ENCODE peak calls at places on chromosomes 12 and 14, in four cellular contexts. H is pancreas, K is IMR-90, S is mucosa of descending colon. V is an unnamed sample.
A peak's percentile ranks its signal among the peaks of the same experiment; 100 is the strongest.

GRCh38 chr14:105315211-105315721 is 718 bp downstream of the PACS2 start:
- DNase-seq in H (peak; percentile 53), S (peak; percentile 72), K (no peak), V (no peak)

GRCh38 chr14:40697221-40697620 is 909.5 kb upstream of the LRFN5 start:
- DNase-seq in H (no peak), S (no peak), K (no peak), V (no peak)

GRCh38 chr14:75274899-75275569 is 3.6 kb upstream of the FOS start:
- DNase-seq in K (peak; percentile 96), S (peak; percentile 71), H (peak; percentile 76), V (peak; percentile 53)

GRCh38 chr12:64937466-64937865 is 113.0 kb downstream of the TBC1D30 start:
- DNase-seq in S (no peak), K (no peak), H (no peak), V (no peak)

GRCh38 chr12:84856156-84856900 is 56.3 kb downstream of the SLC6A15 start:
- DNase-seq in H (no peak), K (no peak), S (no peak), V (peak; percentile 73)

GRCh38 chr12:133010657-133011297 is 24.6 kb downstream of the ZNF26 start:
- DNase-seq in K (no peak), H (no peak), S (no peak), V (no peak)

GRCh38 chr14:74863274-74863673 is 12.7 kb downstream of the PROX2 start:
- DNase-seq in S (no peak), H (peak; percentile 38), K (no peak), V (no peak)

GRCh38 chr14:94330857-94331256 is 7.7 kb upstream of the SERPINA6 start:
- DNase-seq in H (no peak), S (no peak), K (no peak), V (no peak)

GRCh38 chr14:37139710-37140109 is 32.7 kb downstream of the SLC25A21 start:
- DNase-seq in S (no peak), K (no peak), H (no peak), V (no peak)

GRCh38 chr12:7929069-7929792 is 6.8 kb downstream of the SLC2A3 start:
- DNase-seq in H (no peak), S (no peak), K (no peak), V (no peak)

GRCh38 chr14:100004392-100004791 is 60.8 kb upstream of the EVL start:
- DNase-seq in K (no peak), H (no peak), S (no peak), V (no peak)

GRCh38 chr12:113231275-113232231 is 10.3 kb downstream of the TPCN1 start:
- DNase-seq in S (no peak), H (no peak), K (peak; percentile 46), V (peak; percentile 81)

GRCh38 chr12:132024758-132025157 is 75.0 kb downstream of the EP400 start:
- DNase-seq in S (no peak), H (no peak), K (no peak), V (no peak)

GRCh38 chr12:88958961-88959360 is 378.7 kb upstream of the KITLG start:
- DNase-seq in S (no peak), H (no peak), K (no peak), V (no peak)

GRCh38 chr14:104677506-104678332 is 11.7 kb upstream of the INF2 start:
- DNase-seq in S (peak; percentile 72), K (peak; percentile 81), H (peak; percentile 71), V (no peak)

GRCh38 chr12:59066445-59066844 is 146.1 kb upstream of the LRIG3 start:
- DNase-seq in K (no peak), H (no peak), S (no peak), V (peak; percentile 89)

GRCh38 chr12:118189761-118190181 is 53.8 kb downstream of the PEBP1 start:
- DNase-seq in S (no peak), K (peak; percentile 82), H (peak; percentile 38), V (peak; percentile 33)

GRCh38 chr14:28635387-28635786 is 131.2 kb upstream of the FOXG1 start:
- DNase-seq in H (no peak), S (no peak), K (peak; percentile 16), V (no peak)

GRCh38 chr14:99995700-99996356 is 69.4 kb upstream of the EVL start:
- DNase-seq in S (peak; percentile 91), H (peak; percentile 56), K (peak; percentile 54), V (no peak)

GRCh38 chr12:46372131-46372851 is at the start of gene SLC38A2:
- DNase-seq in H (peak; percentile 98), K (peak; percentile 90), S (peak; percentile 99), V (no peak)

GRCh38 chr14:102279688-102280348 is 25.1 kb downstream of the MOK start:
- DNase-seq in H (peak; percentile 23), K (peak; percentile 100), S (no peak), V (peak; percentile 99)

GRCh38 chr14:104979758-104980591 is 1.8 kb upstream of the AHNAK2 start:
- DNase-seq in H (peak; percentile 84), S (no peak), K (peak; percentile 38), V (no peak)

GRCh38 chr14:101516401-101516800 is 44.9 kb upstream of the DIO3 start:
- DNase-seq in S (no peak), H (no peak), K (no peak), V (no peak)

GRCh38 chr14:63454436-63454835 is 88.7 kb downstream of the PPP2R5E start:
- DNase-seq in K (no peak), H (no peak), S (no peak), V (no peak)
- H3K4me1 ChIP-seq in K (peaks cover 3% of the 10 kb centered on the region), H (peaks cover 5% of the 10 kb centered on the region), S (no peaks in the 10 kb centered on the region), V (peaks cover 3% of the 10 kb centered on the region)

DNA sequence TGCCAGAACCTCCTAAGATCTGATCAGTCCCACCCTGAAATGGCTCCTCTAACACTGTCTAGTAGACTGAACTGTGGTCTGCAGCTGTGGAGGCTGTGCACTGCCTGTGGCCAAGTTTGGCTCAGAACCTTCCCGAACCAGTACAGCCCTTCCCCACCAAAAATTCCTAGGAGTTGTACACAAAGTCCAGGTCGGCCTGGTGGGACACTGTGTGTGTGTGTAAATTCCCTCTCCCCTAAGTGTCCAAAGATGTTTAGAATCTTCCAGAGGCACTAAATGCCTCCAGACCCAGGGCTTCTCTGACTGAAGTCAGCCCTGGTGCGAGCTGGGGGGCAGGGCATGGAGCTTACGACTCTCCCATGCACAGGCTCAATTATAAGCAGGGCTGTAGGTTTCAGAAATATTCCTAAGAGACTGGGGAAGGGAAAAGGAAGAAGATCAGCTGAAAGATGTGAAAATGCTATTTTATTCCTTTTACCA is 107.0 kb upstream of the ATF7IP start:
- DNase-seq in K (peak; percentile 7), S (peak; percentile 34), H (peak; percentile 42), V (no peak)
- H3K4me1 ChIP-seq in K (peaks cover 18% of the 10 kb centered on the region), S (peaks cover 10% of the 10 kb centered on the region), H (peaks cover 16% of the 10 kb centered on the region), V (peaks cover 27% of the 10 kb centered on the region)

DNA sequence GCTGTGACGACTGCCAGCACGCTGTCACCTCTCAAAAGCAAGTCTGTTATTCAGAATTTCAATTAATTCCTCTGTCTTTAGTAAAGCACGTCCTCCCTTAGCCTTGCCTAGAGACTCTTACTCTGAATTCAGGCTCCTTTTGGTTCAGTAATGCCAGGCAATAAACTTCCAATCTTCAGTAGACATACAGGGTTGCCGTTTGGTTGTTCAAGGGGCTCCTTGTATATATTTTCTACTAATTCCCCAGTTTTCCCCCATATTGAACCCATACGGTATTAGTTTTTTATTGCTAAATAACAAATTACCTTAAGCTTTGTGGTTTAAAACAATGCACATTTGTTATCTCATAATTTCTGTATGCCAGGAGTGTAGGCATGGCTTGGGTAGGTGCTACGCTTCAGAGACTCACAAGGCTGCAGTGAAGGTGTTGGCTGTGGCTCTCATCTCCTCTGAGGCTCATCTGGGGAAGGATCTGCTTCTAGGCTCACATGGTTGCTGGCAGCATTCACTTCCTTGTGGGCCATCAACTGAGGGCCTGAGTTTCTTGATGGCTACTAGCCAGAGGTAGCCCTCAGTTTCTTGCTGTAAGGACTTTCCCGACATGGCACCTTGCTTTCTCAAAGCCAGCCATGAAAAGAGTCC is 7.3 kb upstream of the CLECL1 start:
- DNase-seq in H (no peak), S (no peak), K (no peak), V (peak; percentile 13)
- H3K4me1 ChIP-seq in H (no peaks in the 10 kb centered on the region), S (peaks cover 7% of the 10 kb centered on the region), K (no peaks in the 10 kb centered on the region), V (no peaks in the 10 kb centered on the region)

GRCh38 chr14:64696355-64696844 is 7.8 kb upstream of the PLEKHG3 start:
- DNase-seq in K (no peak), H (no peak), S (no peak), V (no peak)

GRCh38 chr14:64693766-64694165 is 10.5 kb upstream of the PLEKHG3 start:
- DNase-seq in H (no peak), K (no peak), S (no peak), V (no peak)

GRCh38 chr14:64692189-64692588 is 12.0 kb upstream of the PLEKHG3 start:
- DNase-seq in S (no peak), K (no peak), H (no peak), V (no peak)

GRCh38 chr14:64692597-64693350 is 11.4 kb upstream of the PLEKHG3 start:
- DNase-seq in H (no peak), K (no peak), S (peak; percentile 83), V (no peak)

DNA sequence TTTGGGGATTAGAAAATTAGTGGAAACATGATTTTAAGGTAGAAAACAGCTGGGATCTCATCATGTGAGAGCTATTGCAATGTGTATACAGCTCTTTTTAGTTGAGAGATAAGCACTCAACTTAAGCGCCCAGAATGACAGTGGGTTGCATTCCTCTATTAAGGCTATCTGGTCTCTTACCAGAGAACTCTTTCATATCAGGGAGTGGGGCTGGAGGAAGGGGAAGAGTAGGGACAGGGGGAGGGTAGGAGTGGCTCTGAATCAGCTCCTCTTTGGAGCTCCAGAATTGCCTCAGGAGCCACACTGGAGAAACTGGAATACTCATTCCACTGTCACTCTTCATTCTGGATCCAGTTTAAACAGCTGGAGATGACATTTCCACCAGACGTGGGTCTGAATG is 9.2 kb upstream of the PLEKHG3 start:
- DNase-seq in H (no peak), K (no peak), S (no peak), V (no peak)
- H3K4me1 ChIP-seq in H (peaks cover 4% of the 10 kb centered on the region), K (no peaks in the 10 kb centered on the region), S (peaks cover 41% of the 10 kb centered on the region), V (no peaks in the 10 kb centered on the region)

GRCh38 chr14:77319416-77319815 is 1.3 kb downstream of the POMT2 start:
- DNase-seq in K (no peak), H (no peak), S (no peak), V (no peak)
- H3K4me1 ChIP-seq in K (peaks cover 8% of the 10 kb centered on the region), H (peaks cover 6% of the 10 kb centered on the region), S (peaks cover 23% of the 10 kb centered on the region), V (peaks cover 9% of the 10 kb centered on the region)

GRCh38 chr14:72451081-72451972 is 442.6 kb downstream of the DPF3 start:
- DNase-seq in S (peak; percentile 17), K (no peak), H (peak; percentile 20), V (no peak)

GRCh38 chr14:72450473-72451044 is 443.3 kb downstream of the DPF3 start:
- DNase-seq in H (no peak), S (no peak), K (no peak), V (no peak)

GRCh38 chr14:72444701-72445100 is 449.2 kb downstream of the DPF3 start:
- DNase-seq in H (no peak), S (no peak), K (peak; percentile 13), V (no peak)

GRCh38 chr14:72443991-72444431 is 449.9 kb downstream of the DPF3 start:
- DNase-seq in H (no peak), S (peak; percentile 19), K (no peak), V (no peak)

GRCh38 chr14:72448212-72448611 is 445.7 kb downstream of the DPF3 start:
- DNase-seq in K (no peak), S (no peak), H (no peak), V (no peak)
- H3K4me1 ChIP-seq in K (no peaks in the 10 kb centered on the region), S (no peaks in the 10 kb centered on the region), H (no peaks in the 10 kb centered on the region), V (no peaks in the 10 kb centered on the region)

GRCh38 chr12:79925492-79925891 is 9.4 kb downstream of the PPP1R12A start:
- DNase-seq in S (no peak), H (no peak), K (no peak), V (no peak)
- H3K4me1 ChIP-seq in S (peaks cover 25% of the 10 kb centered on the region), H (no peaks in the 10 kb centered on the region), K (peaks cover 7% of the 10 kb centered on the region), V (peaks cover 3% of the 10 kb centered on the region)

V was measured in foreskin keratinocyte.